ENCODE peak calls at places on chromosomes 2 and 18, in seven cellular contexts. One of them, this sample, is unnamed.

GRCh38 chr2:147659051-147659450 is 185.8 kb upstream of the ACVR2A start:
- DNase-seq in colonic mucosa: no peak
- DNase-seq in foreskin fibroblast: no peak
- DNase-seq in H1: no peak
- DNase-seq in lower lobe of right lung: no peak
- DNase-seq in tibial nerve: no peak
- DNase-seq in suprapubic skin: no peak
- DNase-seq in this sample: no peak

GRCh38 chr2:44120428-44120827 is 48.2 kb upstream of the PPM1B start:
- DNase-seq in colonic mucosa: no peak
- DNase-seq in foreskin fibroblast: peak
- DNase-seq in H1: no peak
- DNase-seq in lower lobe of right lung: no peak
- DNase-seq in tibial nerve: no peak
- DNase-seq in suprapubic skin: no peak
- DNase-seq in this sample: no peak

GRCh38 chr2:20182241-20182931 is 42.5 kb downstream of the SDC1 start:
- DNase-seq in colonic mucosa: no peak
- DNase-seq in foreskin fibroblast: no peak
- DNase-seq in H1: no peak
- DNase-seq in lower lobe of right lung: peak
- DNase-seq in tibial nerve: no peak
- DNase-seq in suprapubic skin: no peak
- DNase-seq in this sample: peak

GRCh38 chr2:62010632-62011276 is 105.3 kb downstream of the COMMD1 start:
- DNase-seq in colonic mucosa: no peak
- DNase-seq in foreskin fibroblast: no peak
- DNase-seq in H1: no peak
- DNase-seq in lower lobe of right lung: no peak
- DNase-seq in tibial nerve: no peak
- DNase-seq in suprapubic skin: no peak
- DNase-seq in this sample: peak

GRCh38 chr18:30945769-30946168 is 96.8 kb downstream of the DSC3 start:
- DNase-seq in colonic mucosa: peak
- DNase-seq in foreskin fibroblast: no peak
- DNase-seq in H1: no peak
- DNase-seq in lower lobe of right lung: no peak
- DNase-seq in tibial nerve: no peak
- DNase-seq in suprapubic skin: no peak
- DNase-seq in this sample: no peak

GRCh38 chr18:77111449-77112160 is 21.0 kb downstream of the MBP start:
- DNase-seq in colonic mucosa: peak
- DNase-seq in foreskin fibroblast: no peak
- DNase-seq in H1: no peak
- DNase-seq in lower lobe of right lung: peak
- DNase-seq in tibial nerve: no peak
- DNase-seq in suprapubic skin: no peak
- DNase-seq in this sample: no peak

GRCh38 chr2:231227309-231228162 is 29.1 kb downstream of the ARMC9 start:
- DNase-seq in colonic mucosa: peak
- DNase-seq in foreskin fibroblast: peak
- DNase-seq in H1: peak
- DNase-seq in lower lobe of right lung: no peak
- DNase-seq in tibial nerve: peak
- DNase-seq in suprapubic skin: no peak
- DNase-seq in this sample: peak

GRCh38 chr2:219017166-219017931 is 24.0 kb downstream of the CFAP65 start:
- DNase-seq in colonic mucosa: no peak
- DNase-seq in foreskin fibroblast: no peak
- DNase-seq in H1: no peak
- DNase-seq in lower lobe of right lung: peak
- DNase-seq in tibial nerve: no peak
- DNase-seq in suprapubic skin: no peak
- DNase-seq in this sample: no peak

GRCh38 chr2:236535024-236535423 is 34.6 kb upstream of the ACKR3 start:
- DNase-seq in colonic mucosa: no peak
- DNase-seq in foreskin fibroblast: no peak
- DNase-seq in H1: no peak
- DNase-seq in lower lobe of right lung: no peak
- DNase-seq in tibial nerve: no peak
- DNase-seq in suprapubic skin: no peak
- DNase-seq in this sample: no peak

GRCh38 chr2:31828891-31829290 is 181.9 kb downstream of the MEMO1 start:
- DNase-seq in colonic mucosa: no peak
- DNase-seq in foreskin fibroblast: peak
- DNase-seq in H1: no peak
- DNase-seq in lower lobe of right lung: no peak
- DNase-seq in tibial nerve: no peak
- DNase-seq in suprapubic skin: no peak
- DNase-seq in this sample: no peak

GRCh38 chr2:175036582-175037018 is 31.4 kb upstream of the CHN1 start:
- DNase-seq in colonic mucosa: no peak
- DNase-seq in foreskin fibroblast: no peak
- DNase-seq in H1: no peak
- DNase-seq in lower lobe of right lung: no peak
- DNase-seq in tibial nerve: no peak
- DNase-seq in suprapubic skin: no peak
- DNase-seq in this sample: peak

GRCh38 chr2:31378389-31378788 is 36.2 kb downstream of the XDH start:
- DNase-seq in colonic mucosa: no peak
- DNase-seq in foreskin fibroblast: no peak
- DNase-seq in H1: no peak
- DNase-seq in lower lobe of right lung: no peak
- DNase-seq in tibial nerve: no peak
- DNase-seq in suprapubic skin: no peak
- DNase-seq in this sample: no peak

GRCh38 chr18:7830468-7830867 is 263.4 kb downstream of the PTPRM start:
- DNase-seq in colonic mucosa: no peak
- DNase-seq in foreskin fibroblast: no peak
- DNase-seq in H1: no peak
- DNase-seq in lower lobe of right lung: no peak
- DNase-seq in tibial nerve: no peak
- DNase-seq in suprapubic skin: no peak
- DNase-seq in this sample: no peak

GRCh38 chr18:49585781-49586663 is 24.2 kb downstream of the LIPG start:
- DNase-seq in colonic mucosa: no peak
- DNase-seq in foreskin fibroblast: no peak
- DNase-seq in H1: no peak
- DNase-seq in lower lobe of right lung: no peak
- DNase-seq in tibial nerve: no peak
- DNase-seq in suprapubic skin: no peak
- DNase-seq in this sample: no peak

GRCh38 chr2:216925632-216926366 is 65.9 kb upstream of the TNP1 start:
- DNase-seq in colonic mucosa: no peak
- DNase-seq in foreskin fibroblast: no peak
- DNase-seq in H1: no peak
- DNase-seq in lower lobe of right lung: no peak
- DNase-seq in tibial nerve: no peak
- DNase-seq in suprapubic skin: no peak
- DNase-seq in this sample: no peak

GRCh38 chr2:151379191-151379590 is 21.8 kb downstream of the TNFAIP6 start:
- DNase-seq in colonic mucosa: no peak
- DNase-seq in foreskin fibroblast: peak
- DNase-seq in H1: no peak
- DNase-seq in lower lobe of right lung: no peak
- DNase-seq in tibial nerve: no peak
- DNase-seq in suprapubic skin: no peak
- DNase-seq in this sample: no peak

GRCh38 chr2:154067124-154067523 is 195.4 kb downstream of the GALNT13 start:
- DNase-seq in colonic mucosa: no peak
- DNase-seq in foreskin fibroblast: no peak
- DNase-seq in H1: no peak
- DNase-seq in lower lobe of right lung: no peak
- DNase-seq in tibial nerve: no peak
- DNase-seq in suprapubic skin: no peak
- DNase-seq in this sample: no peak

GRCh38 chr18:78309307-78309706 is 670.3 kb upstream of the SALL3 start:
- DNase-seq in colonic mucosa: no peak
- DNase-seq in foreskin fibroblast: no peak
- DNase-seq in H1: no peak
- DNase-seq in lower lobe of right lung: no peak
- DNase-seq in tibial nerve: no peak
- DNase-seq in suprapubic skin: no peak
- DNase-seq in this sample: no peak

GRCh38 chr2:42013409-42013808 is 34.4 kb upstream of the PKDCC start:
- DNase-seq in colonic mucosa: no peak
- DNase-seq in foreskin fibroblast: no peak
- DNase-seq in H1: no peak
- DNase-seq in lower lobe of right lung: no peak
- DNase-seq in tibial nerve: no peak
- DNase-seq in suprapubic skin: no peak
- DNase-seq in this sample: no peak

GRCh38 chr2:95262896-95263542 is 11.2 kb upstream of the PROM2 start:
- DNase-seq in colonic mucosa: no peak
- DNase-seq in foreskin fibroblast: no peak
- DNase-seq in H1: no peak
- DNase-seq in lower lobe of right lung: no peak
- DNase-seq in tibial nerve: no peak
- DNase-seq in suprapubic skin: no peak
- DNase-seq in this sample: no peak

GRCh38 chr18:55376387-55376786 is 211.6 kb downstream of the TCF4 start:
- DNase-seq in colonic mucosa: no peak
- DNase-seq in foreskin fibroblast: no peak
- DNase-seq in H1: no peak
- DNase-seq in lower lobe of right lung: no peak
- DNase-seq in tibial nerve: no peak
- DNase-seq in suprapubic skin: no peak
- DNase-seq in this sample: no peak

GRCh38 chr18:79877163-79878091 is 74.0 kb downstream of the SLC66A2 start:
- DNase-seq in colonic mucosa: no peak
- DNase-seq in foreskin fibroblast: no peak
- DNase-seq in H1: no peak
- DNase-seq in lower lobe of right lung: no peak
- DNase-seq in tibial nerve: no peak
- DNase-seq in suprapubic skin: peak
- DNase-seq in this sample: no peak

GRCh38 chr2:147968571-147968970 is 52.0 kb downstream of the ORC4 start:
- DNase-seq in colonic mucosa: no peak
- DNase-seq in foreskin fibroblast: no peak
- DNase-seq in H1: no peak
- DNase-seq in lower lobe of right lung: no peak
- DNase-seq in tibial nerve: no peak
- DNase-seq in suprapubic skin: no peak
- DNase-seq in this sample: no peak

GRCh38 chr2:182330451-182331325 is 96.1 kb downstream of the PDE1A start:
- DNase-seq in colonic mucosa: no peak
- DNase-seq in foreskin fibroblast: peak
- DNase-seq in H1: no peak
- DNase-seq in lower lobe of right lung: no peak
- DNase-seq in tibial nerve: no peak
- DNase-seq in suprapubic skin: no peak
- DNase-seq in this sample: no peak

GRCh38 chr18:59839931-59840685 is 59.7 kb upstream of the PMAIP1 start:
- DNase-seq in colonic mucosa: no peak
- DNase-seq in foreskin fibroblast: no peak
- DNase-seq in H1: no peak
- DNase-seq in lower lobe of right lung: no peak
- DNase-seq in tibial nerve: no peak
- DNase-seq in suprapubic skin: no peak
- DNase-seq in this sample: no peak

GRCh38 chr18:48408727-48409590 is at the start of gene ZBTB7C:
- DNase-seq in colonic mucosa: peak
- DNase-seq in foreskin fibroblast: peak
- DNase-seq in H1: no peak
- DNase-seq in lower lobe of right lung: peak
- DNase-seq in tibial nerve: no peak
- DNase-seq in suprapubic skin: no peak
- DNase-seq in this sample: no peak

GRCh38 chr18:48408111-48408726 is 964 bp downstream of the ZBTB7C start:
- DNase-seq in colonic mucosa: peak
- DNase-seq in foreskin fibroblast: no peak
- DNase-seq in H1: no peak
- DNase-seq in lower lobe of right lung: peak
- DNase-seq in tibial nerve: no peak
- DNase-seq in suprapubic skin: no peak
- DNase-seq in this sample: no peak

GRCh38 chr18:48412339-48412929 is 3.3 kb upstream of the ZBTB7C start:
- DNase-seq in colonic mucosa: peak
- DNase-seq in foreskin fibroblast: peak
- DNase-seq in H1: no peak
- DNase-seq in lower lobe of right lung: no peak
- DNase-seq in tibial nerve: no peak
- DNase-seq in suprapubic skin: no peak
- DNase-seq in this sample: no peak

GRCh38 chr18:48409591-48410094 is 460 bp upstream of the ZBTB7C start:
- DNase-seq in colonic mucosa: peak
- DNase-seq in foreskin fibroblast: no peak
- DNase-seq in H1: no peak
- DNase-seq in lower lobe of right lung: peak
- DNase-seq in tibial nerve: no peak
- DNase-seq in suprapubic skin: no peak
- DNase-seq in this sample: no peak

GRCh38 chr18:48410095-48410920 is 1.1 kb upstream of the ZBTB7C start:
- DNase-seq in colonic mucosa: peak
- DNase-seq in foreskin fibroblast: peak
- DNase-seq in H1: peak
- DNase-seq in lower lobe of right lung: peak
- DNase-seq in tibial nerve: peak
- DNase-seq in suprapubic skin: peak
- DNase-seq in this sample: no peak
- H3K4me3 ChIP-seq in colonic mucosa: peak
- H3K4me3 ChIP-seq in foreskin fibroblast: peak
- H3K4me3 ChIP-seq in H1: peak
- H3K4me3 ChIP-seq in lower lobe of right lung: peak
- H3K4me3 ChIP-seq in tibial nerve: peak
- H3K4me3 ChIP-seq in suprapubic skin: peak
- H3K4me3 ChIP-seq in this sample: peak

GRCh38 chr2:228699400-228699799 is 517.9 kb upstream of the SPHKAP start:
- DNase-seq in colonic mucosa: no peak
- DNase-seq in foreskin fibroblast: no peak
- DNase-seq in H1: no peak
- DNase-seq in lower lobe of right lung: no peak
- DNase-seq in tibial nerve: no peak
- DNase-seq in suprapubic skin: no peak
- DNase-seq in this sample: no peak
- TF ChIP-seq CTCF in colonic mucosa: no peak
- TF ChIP-seq CTCF in foreskin fibroblast: no peak
- TF ChIP-seq CTCF in H1: peak
- TF ChIP-seq CTCF in lower lobe of right lung: peak
- TF ChIP-seq CTCF in tibial nerve: no peak
- TF ChIP-seq CTCF in suprapubic skin: no peak
- TF ChIP-seq CTCF in this sample: peak

DNA sequence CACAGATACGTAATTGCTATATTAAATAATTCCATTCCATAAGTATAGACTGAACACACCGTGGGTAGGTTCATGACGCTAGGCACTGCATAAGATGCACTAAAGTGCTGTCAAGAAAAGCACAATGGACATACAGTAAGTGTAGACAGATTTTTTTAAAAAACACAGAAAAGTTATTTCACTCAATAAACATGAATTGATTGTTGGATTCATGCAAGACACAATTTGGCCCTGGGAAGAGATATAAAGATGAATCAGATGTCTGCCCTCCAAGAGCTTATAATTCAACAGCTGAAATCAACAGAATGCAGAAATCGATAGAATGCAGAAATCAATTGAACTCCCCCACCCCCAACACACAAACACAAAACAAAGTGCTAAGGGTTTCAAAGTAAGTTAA is 1.8 kb downstream of the NBAS start:
- DNase-seq in colonic mucosa: no peak
- DNase-seq in foreskin fibroblast: no peak
- DNase-seq in H1: no peak
- DNase-seq in lower lobe of right lung: no peak
- DNase-seq in tibial nerve: no peak
- DNase-seq in suprapubic skin: no peak
- DNase-seq in this sample: no peak
- H3K4me3 ChIP-seq in colonic mucosa: no peak
- H3K4me3 ChIP-seq in foreskin fibroblast: peak
- H3K4me3 ChIP-seq in H1: no peak
- H3K4me3 ChIP-seq in lower lobe of right lung: no peak
- H3K4me3 ChIP-seq in tibial nerve: no peak
- H3K4me3 ChIP-seq in suprapubic skin: peak
- H3K4me3 ChIP-seq in this sample: peak

GRCh38 chr2:234395801-234396478 is 100.9 kb downstream of the ARL4C start:
- DNase-seq in colonic mucosa: no peak
- DNase-seq in foreskin fibroblast: no peak
- DNase-seq in H1: no peak
- DNase-seq in lower lobe of right lung: no peak
- DNase-seq in tibial nerve: no peak
- DNase-seq in suprapubic skin: no peak
- DNase-seq in this sample: no peak
- TF ChIP-seq CTCF in colonic mucosa: no peak
- TF ChIP-seq CTCF in foreskin fibroblast: no peak
- TF ChIP-seq CTCF in H1: no peak
- TF ChIP-seq CTCF in lower lobe of right lung: no peak
- TF ChIP-seq CTCF in tibial nerve: no peak
- TF ChIP-seq CTCF in suprapubic skin: no peak
- TF ChIP-seq CTCF in this sample: no peak